ENCODE peak calls at places on chromosomes 12 and 14, in nine cellular contexts. M, D, K, B, C, H, P, J and S are unnamed samples. For H3K4me1, the result is how much of the 10 kb centered on the place peaks cover.

GRCh38 chr14:78959674-78960264 is 789.6 kb downstream of the NRXN3 start:
- DNase-seq in M (peak), D (peak), K (peak), B (peak), C (peak), H (no peak), P (peak), J (peak), S (peak)

GRCh38 chr12:1620093-1620492 is 8.9 kb upstream of the WNT5B start:
- DNase-seq in M (no peak), D (no peak), K (no peak), B (no peak), C (no peak), H (no peak), P (no peak), J (no peak), S (no peak)

GRCh38 chr14:85587152-85587697 is 57.3 kb downstream of the FLRT2 start:
- DNase-seq in M (no peak), D (peak), K (no peak), B (no peak), C (peak), H (no peak), P (no peak), J (no peak), S (peak)

GRCh38 chr14:72916174-72916573 is 10.1 kb upstream of the DCAF4 start:
- DNase-seq in M (no peak), D (peak), K (no peak), B (no peak), C (peak), H (no peak), P (no peak), J (no peak), S (no peak)

GRCh38 chr14:89013098-89013504 is 188.7 kb downstream of the TTC8 start:
- DNase-seq in M (no peak), D (peak), K (peak), B (peak), C (peak), H (no peak), P (peak), J (no peak), S (peak)

GRCh38 chr12:66742508-66743367 is 63.9 kb upstream of the GRIP1 start:
- DNase-seq in M (no peak), D (no peak), K (no peak), B (peak), C (no peak), H (no peak), P (no peak), J (no peak), S (no peak)

GRCh38 chr14:73381379-73382013 is 76.8 kb downstream of the NUMB start:
- DNase-seq in M (no peak), D (no peak), K (no peak), B (no peak), C (no peak), H (no peak), P (no peak), J (no peak), S (no peak)

GRCh38 chr14:66070542-66071319 is 415.4 kb upstream of the CCDC196 start:
- DNase-seq in M (no peak), D (peak), K (no peak), B (peak), C (no peak), H (no peak), P (no peak), J (peak), S (peak)

DNA sequence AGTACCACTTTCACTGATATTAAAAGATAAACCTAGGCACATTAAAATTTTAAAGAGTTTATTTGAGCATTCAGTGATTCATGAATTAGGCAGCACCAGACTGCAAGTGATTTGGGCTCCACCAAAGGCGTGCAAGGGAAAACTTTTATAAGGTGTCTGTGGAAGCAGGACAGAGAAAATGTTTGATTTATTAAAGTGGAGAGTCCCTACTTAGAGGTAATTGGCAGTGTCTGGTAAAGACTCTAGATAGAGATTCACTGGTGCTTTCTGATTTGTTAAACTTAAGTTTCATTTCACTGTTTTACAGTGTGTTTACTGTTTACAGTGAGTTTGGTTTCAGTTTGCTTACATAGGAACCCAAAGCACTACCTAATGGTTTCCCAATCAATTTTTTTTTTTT is 72.8 kb downstream of the ANKS1B start:
- DNase-seq in M (no peak), D (no peak), K (no peak), B (no peak), C (no peak), H (no peak), P (no peak), J (no peak), S (no peak)
- H3K27ac ChIP-seq in M (no peak), D (no peak), K (no peak), B (no peak), C (no peak), H (peak), P (no peak), J (peak), S (no peak)

GRCh38 chr12:62865090-62865489 is 69.9 kb downstream of the PPM1H start:
- DNase-seq in M (no peak), D (no peak), K (no peak), B (no peak), C (no peak), H (no peak), P (no peak), J (no peak), S (no peak)
- H3K4me1 ChIP-seq in M (under half), D (under half), K (under half), B (under half), C (under half), H (under half), P (under half), J (under half), S (under half)

DNA sequence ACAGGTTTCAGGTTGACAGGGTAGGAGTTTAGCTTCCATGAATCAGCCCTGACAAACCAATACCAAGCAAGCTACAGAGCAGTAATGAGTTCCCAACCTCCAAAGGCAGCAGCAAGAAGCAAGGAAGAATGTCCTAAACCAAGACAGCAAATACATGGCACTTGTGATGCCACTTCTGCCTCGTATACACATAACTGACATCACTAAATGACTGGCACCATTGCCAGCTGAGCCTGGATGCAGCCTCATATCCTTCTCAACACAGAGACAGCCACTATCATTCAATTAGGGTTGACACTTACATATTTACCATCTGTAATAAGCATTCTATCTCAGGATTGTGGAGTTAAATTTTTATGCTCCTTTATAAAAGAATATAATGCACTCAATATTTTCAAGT is 35.0 kb upstream of the MDM1 start:
- DNase-seq in M (no peak), D (no peak), K (no peak), B (no peak), C (no peak), H (no peak), P (no peak), J (no peak), S (no peak)
- H3K27ac ChIP-seq in M (no peak), D (no peak), K (no peak), B (no peak), C (no peak), H (peak), P (no peak), J (no peak), S (no peak)

GRCh38 chr12:123115409-123116111 is 35.3 kb downstream of the PITPNM2 start:
- DNase-seq in M (peak), D (peak), K (peak), B (peak), C (peak), H (no peak), P (no peak), J (peak), S (no peak)

GRCh38 chr12:123121670-123122069 is 29.2 kb downstream of the PITPNM2 start:
- DNase-seq in M (no peak), D (no peak), K (no peak), B (no peak), C (no peak), H (no peak), P (no peak), J (no peak), S (no peak)

GRCh38 chr12:123119808-123120207 is 31.1 kb downstream of the PITPNM2 start:
- DNase-seq in M (no peak), D (no peak), K (no peak), B (peak), C (no peak), H (no peak), P (no peak), J (no peak), S (no peak)

GRCh38 chr12:123120452-123121166 is 30.3 kb downstream of the PITPNM2 start:
- DNase-seq in M (no peak), D (no peak), K (no peak), B (peak), C (no peak), H (no peak), P (no peak), J (no peak), S (no peak)

DNA sequence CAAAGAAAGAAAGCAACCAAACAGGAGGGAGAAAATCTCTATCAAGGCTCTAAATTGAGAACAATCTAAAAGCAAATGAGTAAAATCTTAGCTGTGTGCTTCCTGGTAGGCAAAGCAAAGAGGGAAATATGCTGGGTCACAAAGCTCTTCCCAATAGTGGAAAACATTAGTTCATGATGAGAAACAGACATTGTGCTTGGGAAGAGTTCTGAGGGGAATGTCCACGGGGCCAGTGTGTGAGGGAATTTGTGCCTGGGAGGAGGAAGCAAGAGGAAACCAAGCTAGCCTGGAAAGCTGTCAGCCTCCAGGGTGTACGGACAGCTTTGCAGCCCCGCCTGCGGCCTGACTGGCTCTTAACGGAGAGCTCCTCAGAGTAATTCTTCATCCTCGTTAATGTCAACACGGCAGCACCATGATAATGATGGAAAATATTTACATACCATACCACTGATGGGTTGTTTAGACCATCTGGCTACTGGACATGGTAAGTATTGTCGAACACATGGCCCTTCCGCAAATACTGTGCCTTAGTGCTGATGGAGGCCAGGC is 32.4 kb downstream of the PITPNM2 start:
- DNase-seq in M (peak), D (peak), K (no peak), B (no peak), C (peak), H (no peak), P (no peak), J (no peak), S (no peak)
- H3K4me1 ChIP-seq in M (half or more), D (under half), K (under half), B (under half), C (under half), H (under half), P (under half), J (under half), S (under half)